ENCODE peak calls at places on chromosomes 6 and 20, in eight cellular contexts. B, X, A, H, G, T, M and N are unnamed samples.

GRCh38 chr20:24470031-24470781 is 777 bp downstream of the SYNDIG1 start:
- DNase-seq in B (no peak), X (no peak), A (no peak), H (peak), G (no peak), T (no peak), M (no peak), N (no peak)

GRCh38 chr20:22379472-22379871 is 204.9 kb downstream of the FOXA2 start:
- DNase-seq in B (no peak), X (no peak), A (no peak), H (peak), G (no peak), T (no peak), M (peak), N (no peak)

GRCh38 chr20:35226126-35226774 is at the start of gene MMP24:
- DNase-seq in B (no peak), X (no peak), A (no peak), H (no peak), G (no peak), T (no peak), M (no peak), N (no peak)

GRCh38 chr6:11163932-11164331 is 52.4 kb upstream of the ERVFRD-1 start:
- DNase-seq in B (no peak), X (peak), A (no peak), H (no peak), G (no peak), T (no peak), M (no peak), N (no peak)

GRCh38 chr6:39181333-39181732 is 47.9 kb downstream of the KCNK5 start:
- DNase-seq in B (no peak), X (no peak), A (no peak), H (no peak), G (no peak), T (no peak), M (no peak), N (no peak)

GRCh38 chr6:44473870-44474631 is 86.5 kb downstream of the CDC5L start:
- DNase-seq in B (no peak), X (no peak), A (no peak), H (no peak), G (no peak), T (no peak), M (no peak), N (no peak)

GRCh38 chr6:146887447-146888077 is 288.8 kb downstream of the ADGB start:
- DNase-seq in B (no peak), X (no peak), A (no peak), H (peak), G (no peak), T (no peak), M (peak), N (no peak)

GRCh38 chr6:138297761-138298298 is 79.5 kb upstream of the PBOV1 start:
- DNase-seq in B (no peak), X (no peak), A (no peak), H (peak), G (no peak), T (no peak), M (peak), N (no peak)

GRCh38 chr20:31840906-31841816 is 4.2 kb downstream of the FOXS1 start:
- DNase-seq in B (no peak), X (no peak), A (no peak), H (no peak), G (no peak), T (no peak), M (peak), N (no peak)